ENCODE peak calls at places on chromosomes 2 and 18, in seven cellular contexts. D is fibroblast of lung, P is hepatocyte, F is endothelial cell of umbilical vein, M is GM23338, I is mammary epithelial cell, N is H1. L is an unnamed sample.

GRCh38 chr2:34401186-34401585 is 802.1 kb upstream of the FAM98A start:
- DNase-seq in D (no peak), P (no peak), F (no peak), M (no peak), I (no peak), N (no peak), L (no peak)

GRCh38 chr18:77650799-77651385 is 401.2 kb downstream of the GALR1 start:
- DNase-seq in D (peak), P (peak), F (no peak), M (peak), I (no peak), N (peak), L (no peak)

GRCh38 chr2:174333017-174333501 is 1.7 kb upstream of the SP9 start:
- DNase-seq in D (no peak), P (no peak), F (no peak), M (no peak), I (no peak), N (no peak), L (no peak)

GRCh38 chr2:153477096-153477555 is 1.4 kb downstream of the RPRM start:
- DNase-seq in D (no peak), P (peak), F (no peak), M (peak), I (no peak), N (peak), L (no peak)

GRCh38 chr2:174300114-174300513 is 34.6 kb upstream of the SP9 start:
- DNase-seq in D (no peak), P (peak), F (no peak), M (no peak), I (no peak), N (no peak), L (no peak)

GRCh38 chr2:84077504-84077903 is 381.6 kb downstream of the SUCLG1 start:
- DNase-seq in D (peak), P (peak), F (peak), M (peak), I (peak), N (no peak), L (no peak)

GRCh38 chr2:144323946-144324345 is 196.0 kb downstream of the ZEB2 start:
- DNase-seq in D (no peak), P (no peak), F (no peak), M (no peak), I (no peak), N (no peak), L (no peak)

GRCh38 chr2:129883121-129883520 is 96.3 kb upstream of the RAB6C start:
- DNase-seq in D (no peak), P (no peak), F (no peak), M (no peak), I (no peak), N (no peak), L (no peak)

GRCh38 chr2:127909019-127909418 is 23.3 kb upstream of the AMMECR1L start:
- DNase-seq in D (no peak), P (no peak), F (no peak), M (peak), I (peak), N (no peak), L (no peak)

GRCh38 chr2:85009019-85009618 is 38.2 kb downstream of the KCMF1 start:
- DNase-seq in D (no peak), P (no peak), F (no peak), M (no peak), I (no peak), N (peak), L (no peak)

GRCh38 chr18:64993695-64994094 is 757.1 kb upstream of the CDH7 start:
- DNase-seq in D (no peak), P (no peak), F (no peak), M (no peak), I (no peak), N (no peak), L (no peak)

GRCh38 chr2:30709516-30709915 is 97.7 kb downstream of the CAPN13 start:
- DNase-seq in D (no peak), P (no peak), F (no peak), M (no peak), I (no peak), N (peak), L (no peak)

GRCh38 chr2:112674229-112674628 is 28.5 kb downstream of the SLC20A1 start:
- DNase-seq in D (peak), P (no peak), F (peak), M (no peak), I (no peak), N (no peak), L (no peak)

GRCh38 chr2:238585836-238586821 is 159.4 kb downstream of the ASB1 start:
- DNase-seq in D (no peak), P (no peak), F (no peak), M (no peak), I (no peak), N (no peak), L (no peak)

GRCh38 chr2:102082591-102083586 is 59.7 kb upstream of the IL1R1 start:
- DNase-seq in D (peak), P (peak), F (peak), M (no peak), I (peak), N (no peak), L (no peak)

GRCh38 chr2:73142937-73143336 is 30.2 kb upstream of the RAB11FIP5 start:
- DNase-seq in D (no peak), P (no peak), F (no peak), M (no peak), I (no peak), N (no peak), L (no peak)

GRCh38 chr2:207165121-207166038 is at the start of gene KLF7:
- DNase-seq in D (peak), P (peak), F (peak), M (peak), I (peak), N (no peak), L (no peak)

GRCh38 chr18:9619056-9619455 is 4.7 kb upstream of the PPP4R1 start:
- DNase-seq in D (peak), P (no peak), F (no peak), M (no peak), I (no peak), N (no peak), L (no peak)

GRCh38 chr18:71807586-71807985 is 736.6 kb downstream of the CBLN2 start:
- DNase-seq in D (peak), P (no peak), F (no peak), M (no peak), I (no peak), N (no peak), L (no peak)

GRCh38 chr2:205411558-205411957 is 270.7 kb upstream of the NRP2 start:
- DNase-seq in D (peak), P (no peak), F (no peak), M (no peak), I (no peak), N (no peak), L (no peak)

GRCh38 chr2:12533337-12533736 is 183.4 kb upstream of the TRIB2 start:
- DNase-seq in D (no peak), P (no peak), F (no peak), M (no peak), I (no peak), N (no peak), L (no peak)

GRCh38 chr2:239249781-239250180 is 151.0 kb downstream of the HDAC4 start:
- DNase-seq in D (peak), P (no peak), F (peak), M (no peak), I (no peak), N (no peak), L (no peak)

GRCh38 chr2:189854956-189855355 is 70.7 kb downstream of the PMS1 start:
- DNase-seq in D (peak), P (no peak), F (no peak), M (no peak), I (no peak), N (no peak), L (no peak)

GRCh38 chr2:237892478-237892877 is 33.1 kb downstream of the RAMP1 start:
- DNase-seq in D (no peak), P (no peak), F (no peak), M (no peak), I (no peak), N (no peak), L (no peak)

GRCh38 chr2:238875161-238875530 is 27.3 kb downstream of the TWIST2 start:
- DNase-seq in D (no peak), P (no peak), F (no peak), M (no peak), I (no peak), N (no peak), L (no peak)

DNA sequence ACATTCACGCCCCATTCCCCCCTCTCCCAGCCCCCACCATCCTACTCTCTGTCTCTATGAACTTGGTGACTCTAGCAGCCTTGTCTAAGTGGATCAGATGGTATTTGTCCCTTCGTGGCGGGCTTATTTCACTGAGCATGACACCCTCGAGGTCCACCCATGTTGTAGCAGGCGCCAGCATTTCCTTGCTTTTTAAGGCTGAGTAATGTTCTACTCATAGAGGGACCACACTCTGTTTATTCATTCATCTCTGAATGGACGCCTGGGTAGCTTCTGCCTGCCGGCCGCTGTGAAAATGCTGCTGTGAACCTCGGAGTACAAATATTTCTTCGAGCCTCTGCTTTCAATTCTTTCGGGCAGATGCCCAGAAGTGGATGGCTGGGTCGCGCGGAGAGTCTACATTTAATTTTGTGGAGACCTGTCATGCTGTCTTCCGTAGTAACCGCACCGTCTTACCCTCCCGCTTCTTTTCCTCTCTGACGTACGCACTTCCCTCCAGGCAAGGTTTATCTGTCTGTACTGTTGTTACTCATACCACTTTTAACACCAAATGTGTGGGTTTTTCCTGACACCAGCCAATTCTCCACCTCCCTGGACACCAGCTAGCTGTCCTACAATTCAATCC is 5.6 kb downstream of the CROCC2 start:
- DNase-seq in D (no peak), P (no peak), F (no peak), M (no peak), I (peak), N (no peak), L (no peak)
- H3K4me3 ChIP-seq in D (no peak), P (no peak), F (no peak), M (no peak), I (no peak), N (no peak), L (no peak)

GRCh38 chr18:32770181-32770650 is 2.6 kb downstream of the KLHL14 start:
- DNase-seq in D (no peak), P (peak), F (no peak), M (no peak), I (no peak), N (no peak), L (no peak)

GRCh38 chr18:32772580-32773186 is at the start of gene KLHL14:
- DNase-seq in D (no peak), P (no peak), F (no peak), M (no peak), I (no peak), N (no peak), L (no peak)

GRCh38 chr18:32771871-32772499 is 838 bp downstream of the KLHL14 start:
- DNase-seq in D (no peak), P (peak), F (no peak), M (peak), I (no peak), N (peak), L (no peak)

GRCh38 chr18:32770651-32771168 is 2.1 kb downstream of the KLHL14 start:
- DNase-seq in D (no peak), P (peak), F (no peak), M (peak), I (no peak), N (peak), L (no peak)

DNA sequence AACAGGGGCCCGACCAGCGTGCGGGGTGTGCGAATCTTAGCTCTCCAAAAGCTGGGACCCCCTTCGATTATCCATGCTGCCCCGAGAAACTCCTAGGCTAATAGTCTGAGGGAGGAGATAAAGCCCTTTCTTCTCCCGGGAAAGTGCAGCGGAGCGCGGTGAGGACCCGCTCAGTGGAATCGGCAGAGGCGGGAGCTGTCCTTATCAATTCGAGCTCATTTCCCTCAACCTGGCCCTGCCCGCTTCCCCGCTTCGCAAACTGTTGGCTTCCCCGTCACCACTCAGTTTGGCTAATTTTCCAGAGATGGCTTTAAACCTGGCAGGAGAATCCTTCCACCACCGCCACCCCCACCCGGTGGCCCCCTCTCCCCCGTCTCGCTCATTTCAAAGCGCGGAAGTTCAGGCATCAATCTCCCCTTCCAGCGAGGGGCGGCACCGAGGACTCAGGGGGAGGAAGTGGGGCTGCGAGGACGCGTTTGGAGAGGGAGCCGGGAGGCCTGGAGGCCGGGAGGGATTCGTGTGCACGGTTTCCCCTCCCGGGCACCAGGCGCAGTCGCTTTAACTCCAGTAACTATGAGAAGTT is 1.6 kb downstream of the KLHL14 start:
- DNase-seq in D (no peak), P (peak), F (no peak), M (peak), I (no peak), N (peak), L (no peak)
- TF ChIP-seq EZH2 in D (peak), P (peak), F (peak), M (peak), I (peak), N (no peak), L (no peak)

GRCh38 chr2:8515390-8515761 is 166.5 kb upstream of the ID2 start:
- DNase-seq in D (no peak), P (no peak), F (no peak), M (no peak), I (no peak), N (no peak), L (no peak)
- H3K4me3 ChIP-seq in D (no peak), P (no peak), F (no peak), M (no peak), I (no peak), N (no peak), L (no peak)

GRCh38 chr2:236167297-236168109 is 683 bp downstream of the GBX2 start:
- DNase-seq in D (peak), P (peak), F (peak), M (peak), I (peak), N (peak), L (no peak)
- TF ChIP-seq EZH2 in D (peak), P (peak), F (no peak), M (peak), I (peak), N (peak), L (no peak)

GRCh38 chr2:210459407-210459806 is 17.2 kb downstream of the LANCL1 start:
- DNase-seq in D (no peak), P (no peak), F (no peak), M (no peak), I (no peak), N (no peak), L (no peak)

GRCh38 chr2:210461401-210461800 is 15.2 kb downstream of the LANCL1 start:
- DNase-seq in D (no peak), P (no peak), F (no peak), M (no peak), I (no peak), N (no peak), L (no peak)

GRCh38 chr2:210458395-210458794 is 18.2 kb downstream of the LANCL1 start:
- DNase-seq in D (no peak), P (no peak), F (no peak), M (no peak), I (no peak), N (no peak), L (no peak)

GRCh38 chr2:210460863-210461227 is 15.7 kb downstream of the LANCL1 start:
- DNase-seq in D (no peak), P (no peak), F (no peak), M (no peak), I (no peak), N (no peak), L (no peak)

DNA sequence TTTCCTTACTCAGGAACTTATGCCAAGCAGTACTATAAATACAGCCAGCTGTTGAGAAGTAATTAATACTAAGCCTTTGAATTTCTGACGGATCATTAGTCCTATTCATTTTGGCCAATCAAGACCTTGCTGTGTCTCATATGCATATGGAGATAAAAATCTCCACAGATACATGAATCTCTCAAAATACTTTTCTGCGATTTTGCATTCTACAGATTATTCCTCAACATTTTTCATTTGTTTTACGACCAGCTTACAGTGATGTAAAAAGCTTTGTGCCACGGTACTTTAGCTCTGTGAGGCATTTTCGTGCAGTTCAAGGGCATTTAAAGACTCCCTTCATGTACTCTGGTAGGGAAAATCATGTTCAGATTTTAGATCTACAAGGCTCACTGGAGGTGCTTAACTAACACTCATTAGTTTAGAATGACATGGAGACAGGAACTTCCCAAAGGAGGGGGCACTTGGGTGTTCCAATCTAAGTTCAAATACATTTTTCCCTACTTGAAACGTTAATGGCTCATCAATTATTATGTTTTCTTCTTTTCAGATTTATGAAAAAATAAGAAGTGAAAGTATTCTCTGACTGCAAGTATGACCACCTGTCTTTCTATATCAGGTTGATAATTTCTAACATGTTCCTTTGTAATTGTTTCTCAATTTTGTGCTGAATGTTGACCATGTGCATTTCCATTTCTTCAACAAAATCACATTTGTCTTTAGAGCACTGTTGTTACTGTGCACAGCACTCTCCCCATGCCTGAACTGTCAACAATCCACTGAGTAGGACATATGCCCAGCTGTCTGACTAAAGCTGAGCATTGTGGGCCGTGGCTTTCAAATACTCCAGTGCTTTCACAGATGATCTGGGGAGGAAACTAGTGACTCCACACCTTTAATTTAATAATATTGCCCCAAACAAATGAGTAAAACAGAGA is 16.4 kb downstream of the LANCL1 start:
- DNase-seq in D (no peak), P (no peak), F (no peak), M (no peak), I (no peak), N (no peak), L (no peak)
- H3K4me3 ChIP-seq in D (no peak), P (no peak), F (no peak), M (no peak), I (no peak), N (no peak), L (no peak)

GRCh38 chr2:229714080-229714735 is at the start of gene DNER:
- DNase-seq in D (no peak), P (peak), F (no peak), M (peak), I (no peak), N (no peak), L (no peak)
- TF ChIP-seq EZH2 in D (no peak), P (peak), F (peak), M (no peak), I (no peak), N (no peak), L (no peak)

GRCh38 chr2:202681688-202682205 is 47.0 kb downstream of the FAM117B start:
- DNase-seq in D (no peak), P (no peak), F (no peak), M (peak), I (no peak), N (no peak), L (no peak)
- H3K4me3 ChIP-seq in D (no peak), P (no peak), F (no peak), M (no peak), I (no peak), N (no peak), L (no peak)